ENCODE peak calls at places on chromosomes 4 and X, in ten cellular contexts. One of them, this sample, is unnamed.
A peak's percentile ranks its signal among the peaks of the same experiment; 100 is the strongest.

GRCh38 chrX:124518888-124519287 is 172.5 kb downstream of the SH2D1A start:
- DNase-seq in psoas muscle: no peak
- DNase-seq in HCT116: no peak
- DNase-seq in H1: no peak
- DNase-seq in thoracic aorta: no peak
- DNase-seq in A549: no peak
- DNase-seq in sigmoid colon: no peak
- DNase-seq in right atrium auricular region: no peak
- DNase-seq in WERI-Rb-1: no peak
- DNase-seq in lung: no peak
- DNase-seq in this sample: no peak

GRCh38 chr4:10118355-10119004 is 1.9 kb upstream of the WDR1 start:
- DNase-seq in psoas muscle: no peak
- DNase-seq in HCT116: no peak
- DNase-seq in H1: no peak
- DNase-seq in thoracic aorta: no peak
- DNase-seq in A549: no peak
- DNase-seq in sigmoid colon: no peak
- DNase-seq in right atrium auricular region: no peak
- DNase-seq in WERI-Rb-1: no peak
- DNase-seq in lung: no peak
- DNase-seq in this sample: no peak

GRCh38 chr4:151485541-151486131 is 76.7 kb downstream of the FHIP1A start:
- DNase-seq in psoas muscle: no peak
- DNase-seq in HCT116: no peak
- DNase-seq in H1: no peak
- DNase-seq in thoracic aorta: no peak
- DNase-seq in A549: no peak
- DNase-seq in sigmoid colon: no peak
- DNase-seq in right atrium auricular region: no peak
- DNase-seq in WERI-Rb-1: no peak
- DNase-seq in lung: no peak
- DNase-seq in this sample: no peak

GRCh38 chrX:314781-315595 is 3.6 kb downstream of the GTPBP6 start:
- DNase-seq in psoas muscle: peak; percentile 1
- DNase-seq in HCT116: no peak
- DNase-seq in H1: no peak
- DNase-seq in thoracic aorta: no peak
- DNase-seq in A549: no peak
- DNase-seq in sigmoid colon: peak; percentile 62
- DNase-seq in right atrium auricular region: no peak
- DNase-seq in WERI-Rb-1: no peak
- DNase-seq in lung: no peak
- DNase-seq in this sample: no peak

GRCh38 chrX:150692837-150693781 is at the start of gene MTMR1:
- DNase-seq in psoas muscle: peak; percentile 33
- DNase-seq in HCT116: no peak
- DNase-seq in H1: no peak
- DNase-seq in thoracic aorta: no peak
- DNase-seq in A549: peak; percentile 33
- DNase-seq in sigmoid colon: peak; percentile 67
- DNase-seq in right atrium auricular region: no peak
- DNase-seq in WERI-Rb-1: peak; percentile 63
- DNase-seq in lung: no peak
- DNase-seq in this sample: no peak

GRCh38 chr4:18980516-18981233 is 959.1 kb upstream of the LCORL start:
- DNase-seq in psoas muscle: no peak
- DNase-seq in HCT116: no peak
- DNase-seq in H1: no peak
- DNase-seq in thoracic aorta: no peak
- DNase-seq in A549: no peak
- DNase-seq in sigmoid colon: no peak
- DNase-seq in right atrium auricular region: no peak
- DNase-seq in WERI-Rb-1: no peak
- DNase-seq in lung: no peak
- DNase-seq in this sample: no peak

GRCh38 chr4:79650217-79650616 is 242.2 kb upstream of the GK2 start:
- DNase-seq in psoas muscle: no peak
- DNase-seq in HCT116: no peak
- DNase-seq in H1: no peak
- DNase-seq in thoracic aorta: no peak
- DNase-seq in A549: no peak
- DNase-seq in sigmoid colon: no peak
- DNase-seq in right atrium auricular region: no peak
- DNase-seq in WERI-Rb-1: no peak
- DNase-seq in lung: no peak
- DNase-seq in this sample: no peak

GRCh38 chrX:130772313-130773140 is 130.5 kb downstream of the ENOX2 start:
- DNase-seq in psoas muscle: no peak
- DNase-seq in HCT116: no peak
- DNase-seq in H1: no peak
- DNase-seq in thoracic aorta: no peak
- DNase-seq in A549: no peak
- DNase-seq in sigmoid colon: no peak
- DNase-seq in right atrium auricular region: no peak
- DNase-seq in WERI-Rb-1: no peak
- DNase-seq in lung: no peak
- DNase-seq in this sample: no peak

GRCh38 chr4:86443495-86443894 is 83.6 kb upstream of the MAPK10 start:
- DNase-seq in psoas muscle: no peak
- DNase-seq in HCT116: no peak
- DNase-seq in H1: no peak
- DNase-seq in thoracic aorta: no peak
- DNase-seq in A549: no peak
- DNase-seq in sigmoid colon: no peak
- DNase-seq in right atrium auricular region: no peak
- DNase-seq in WERI-Rb-1: no peak
- DNase-seq in lung: no peak
- DNase-seq in this sample: no peak

GRCh38 chr4:71980976-71981375 is 50.8 kb upstream of the NPFFR2 start:
- DNase-seq in psoas muscle: no peak
- DNase-seq in HCT116: no peak
- DNase-seq in H1: no peak
- DNase-seq in thoracic aorta: no peak
- DNase-seq in A549: no peak
- DNase-seq in sigmoid colon: no peak
- DNase-seq in right atrium auricular region: no peak
- DNase-seq in WERI-Rb-1: no peak
- DNase-seq in lung: no peak
- DNase-seq in this sample: no peak

GRCh38 chr4:146232131-146232722 is 17.9 kb downstream of the REELD1 start:
- DNase-seq in psoas muscle: no peak
- DNase-seq in HCT116: no peak
- DNase-seq in H1: no peak
- DNase-seq in thoracic aorta: no peak
- DNase-seq in A549: no peak
- DNase-seq in sigmoid colon: no peak
- DNase-seq in right atrium auricular region: no peak
- DNase-seq in WERI-Rb-1: no peak
- DNase-seq in lung: no peak
- DNase-seq in this sample: no peak

DNA sequence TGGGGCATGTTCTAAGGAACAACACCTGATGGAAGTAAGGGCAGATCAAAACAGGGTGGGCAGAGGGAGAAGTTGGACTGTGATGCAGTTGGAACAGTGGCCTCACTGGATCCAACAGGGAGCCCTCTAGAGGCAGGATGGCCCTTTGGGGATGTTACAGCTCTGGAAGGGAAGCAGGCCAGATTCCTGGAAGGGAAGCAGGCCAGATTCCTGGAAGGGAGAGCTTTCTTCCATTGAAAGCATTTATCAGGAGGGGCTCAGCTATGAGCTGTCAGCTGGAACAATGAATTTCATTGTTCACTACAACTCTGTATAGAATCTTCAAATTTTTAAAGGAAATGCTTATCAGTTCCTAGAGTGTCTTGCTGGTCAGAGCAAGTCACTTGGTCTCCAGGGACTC is 17.7 kb downstream of the IL15 start:
- DNase-seq in psoas muscle: peak; percentile 17
- DNase-seq in HCT116: no peak
- DNase-seq in H1: peak; percentile 69
- DNase-seq in thoracic aorta: peak; percentile 5
- DNase-seq in A549: no peak
- DNase-seq in sigmoid colon: no peak
- DNase-seq in right atrium auricular region: peak; percentile 63
- DNase-seq in WERI-Rb-1: peak; percentile 65
- DNase-seq in lung: no peak
- DNase-seq in this sample: no peak
- TF ChIP-seq CTCF in psoas muscle: peak; percentile 39
- TF ChIP-seq CTCF in HCT116: peak; percentile 68
- TF ChIP-seq CTCF in H1: peak; percentile 83
- TF ChIP-seq CTCF in thoracic aorta: peak; percentile 28
- TF ChIP-seq CTCF in A549: peak; percentile 20
- TF ChIP-seq CTCF in sigmoid colon: no peak
- TF ChIP-seq CTCF in right atrium auricular region: peak; percentile 54
- TF ChIP-seq CTCF in WERI-Rb-1: peak; percentile 85
- TF ChIP-seq CTCF in lung: peak; percentile 14
- TF ChIP-seq CTCF in this sample: no peak

GRCh38 chrX:47960400-47960799 is 43.4 kb downstream of the ZNF182 start:
- DNase-seq in psoas muscle: no peak
- DNase-seq in HCT116: no peak
- DNase-seq in H1: no peak
- DNase-seq in thoracic aorta: no peak
- DNase-seq in A549: no peak
- DNase-seq in sigmoid colon: no peak
- DNase-seq in right atrium auricular region: no peak
- DNase-seq in WERI-Rb-1: no peak
- DNase-seq in lung: no peak
- DNase-seq in this sample: no peak
- H3K9me3 ChIP-seq in psoas muscle: no peaks in the 10 kb centered on the region
- H3K9me3 ChIP-seq in HCT116: no peaks in the 10 kb centered on the region
- H3K9me3 ChIP-seq in H1: no peaks in the 10 kb centered on the region
- H3K9me3 ChIP-seq in thoracic aorta: no peaks in the 10 kb centered on the region
- H3K9me3 ChIP-seq in A549: peaks cover 11% of the 10 kb centered on the region
- H3K9me3 ChIP-seq in sigmoid colon: no peaks in the 10 kb centered on the region
- H3K9me3 ChIP-seq in right atrium auricular region: peaks cover 8% of the 10 kb centered on the region
- H3K9me3 ChIP-seq in WERI-Rb-1: peaks cover under 1% of the 10 kb centered on the region
- H3K9me3 ChIP-seq in lung: no peaks in the 10 kb centered on the region
- H3K9me3 ChIP-seq in this sample: no peaks in the 10 kb centered on the region

GRCh38 chr4:105715692-105716278 is 7.2 kb downstream of the GSTCD start:
- DNase-seq in psoas muscle: no peak
- DNase-seq in HCT116: peak; percentile 13
- DNase-seq in H1: no peak
- DNase-seq in thoracic aorta: no peak
- DNase-seq in A549: peak; percentile 18
- DNase-seq in sigmoid colon: no peak
- DNase-seq in right atrium auricular region: no peak
- DNase-seq in WERI-Rb-1: no peak
- DNase-seq in lung: no peak
- DNase-seq in this sample: no peak
- TF ChIP-seq CTCF in psoas muscle: peak; percentile 63
- TF ChIP-seq CTCF in HCT116: peak; percentile 62
- TF ChIP-seq CTCF in H1: no peak
- TF ChIP-seq CTCF in thoracic aorta: peak; percentile 38
- TF ChIP-seq CTCF in A549: peak; percentile 47
- TF ChIP-seq CTCF in sigmoid colon: peak; percentile 8
- TF ChIP-seq CTCF in right atrium auricular region: peak; percentile 70
- TF ChIP-seq CTCF in WERI-Rb-1: no peak
- TF ChIP-seq CTCF in lung: peak; percentile 5
- TF ChIP-seq CTCF in this sample: peak; percentile 45

GRCh38 chrX:154370300-154370881 is 4.0 kb downstream of the FLNA start:
- DNase-seq in psoas muscle: peak; percentile 43
- DNase-seq in HCT116: no peak
- DNase-seq in H1: no peak
- DNase-seq in thoracic aorta: no peak
- DNase-seq in A549: no peak
- DNase-seq in sigmoid colon: no peak
- DNase-seq in right atrium auricular region: no peak
- DNase-seq in WERI-Rb-1: no peak
- DNase-seq in lung: no peak
- DNase-seq in this sample: no peak

GRCh38 chrX:154372612-154373022 is 1.8 kb downstream of the FLNA start:
- DNase-seq in psoas muscle: no peak
- DNase-seq in HCT116: no peak
- DNase-seq in H1: no peak
- DNase-seq in thoracic aorta: no peak
- DNase-seq in A549: peak; percentile 27
- DNase-seq in sigmoid colon: no peak
- DNase-seq in right atrium auricular region: no peak
- DNase-seq in WERI-Rb-1: no peak
- DNase-seq in lung: no peak
- DNase-seq in this sample: no peak

GRCh38 chrX:154373340-154374306 is 811 bp downstream of the FLNA start:
- DNase-seq in psoas muscle: no peak
- DNase-seq in HCT116: peak; percentile 78
- DNase-seq in H1: peak; percentile 72
- DNase-seq in thoracic aorta: no peak
- DNase-seq in A549: peak; percentile 72
- DNase-seq in sigmoid colon: no peak
- DNase-seq in right atrium auricular region: peak; percentile 81
- DNase-seq in WERI-Rb-1: peak; percentile 81
- DNase-seq in lung: peak; percentile 54
- DNase-seq in this sample: peak; percentile 53

GRCh38 chrX:154370882-154371770 is 3.3 kb downstream of the FLNA start:
- DNase-seq in psoas muscle: peak; percentile 94
- DNase-seq in HCT116: peak; percentile 76
- DNase-seq in H1: peak; percentile 82
- DNase-seq in thoracic aorta: peak; percentile 72
- DNase-seq in A549: peak; percentile 70
- DNase-seq in sigmoid colon: peak; percentile 97
- DNase-seq in right atrium auricular region: peak; percentile 97
- DNase-seq in WERI-Rb-1: peak; percentile 98
- DNase-seq in lung: peak; percentile 93
- DNase-seq in this sample: peak; percentile 85

DNA sequence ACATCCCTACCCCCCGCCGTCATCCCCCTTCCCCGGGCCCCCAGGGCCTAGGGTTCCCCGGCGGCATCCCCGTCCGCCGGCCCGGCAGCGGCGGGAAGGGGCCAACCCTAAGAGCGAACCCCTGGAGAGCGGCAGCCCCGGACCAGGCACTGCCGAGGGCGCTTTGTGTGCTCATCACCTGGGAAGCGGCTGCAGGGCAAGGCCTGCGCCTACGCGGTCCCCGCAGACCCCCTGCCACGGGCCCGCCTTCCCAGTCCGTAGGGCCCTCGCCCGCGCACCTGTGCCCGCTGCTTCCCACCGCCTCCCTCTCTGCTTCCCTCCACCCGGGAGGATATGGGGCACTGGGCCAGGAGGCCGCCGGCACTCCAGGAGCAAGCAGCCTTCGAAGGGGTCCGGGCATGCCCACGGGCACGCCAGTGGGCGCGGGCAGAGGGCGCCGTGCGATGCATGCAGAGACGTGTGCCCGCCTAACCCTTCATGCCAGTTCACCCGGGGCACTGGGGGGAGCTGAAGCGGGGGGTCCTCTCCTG is 2.6 kb downstream of the FLNA start:
- DNase-seq in psoas muscle: no peak
- DNase-seq in HCT116: no peak
- DNase-seq in H1: no peak
- DNase-seq in thoracic aorta: no peak
- DNase-seq in A549: peak; percentile 51
- DNase-seq in sigmoid colon: no peak
- DNase-seq in right atrium auricular region: no peak
- DNase-seq in WERI-Rb-1: no peak
- DNase-seq in lung: no peak
- DNase-seq in this sample: no peak
- H3K9me3 ChIP-seq in psoas muscle: no peaks in the 10 kb centered on the region
- H3K9me3 ChIP-seq in HCT116: no peaks in the 10 kb centered on the region
- H3K9me3 ChIP-seq in H1: no peaks in the 10 kb centered on the region
- H3K9me3 ChIP-seq in thoracic aorta: no peaks in the 10 kb centered on the region
- H3K9me3 ChIP-seq in A549: no peaks in the 10 kb centered on the region
- H3K9me3 ChIP-seq in sigmoid colon: no peaks in the 10 kb centered on the region
- H3K9me3 ChIP-seq in right atrium auricular region: no peaks in the 10 kb centered on the region
- H3K9me3 ChIP-seq in WERI-Rb-1: no peaks in the 10 kb centered on the region
- H3K9me3 ChIP-seq in lung: no peaks in the 10 kb centered on the region
- H3K9me3 ChIP-seq in this sample: no peaks in the 10 kb centered on the region